ENCODE peak calls at places on chromosomes 16 and 17, in five cellular contexts. O is uterus; X is GM23338; R is naive thymus-derived CD8-positive, alpha-beta T cell; E is M059J. J is an unnamed sample.

GRCh38 chr17:74182041-74182783 is 21.3 kb upstream of the RPL38 start:
- DNase-seq in E (no peak), O (no peak), R (no peak), X (no peak), J (no peak)

GRCh38 chr17:58136669-58137279 is 11.4 kb upstream of the OR4D1 start:
- DNase-seq in R (no peak), O (no peak), E (peak), X (peak), J (no peak)

GRCh38 chr17:78997881-78998280 is 11.7 kb downstream of the CANT1 start:
- DNase-seq in R (no peak), O (no peak), X (no peak), E (no peak), J (no peak)

GRCh38 chr16:13427943-13428342 is 492.0 kb upstream of the ERCC4 start:
- DNase-seq in R (no peak), X (no peak), E (peak), O (no peak), J (no peak)

GRCh38 chr17:4940625-4941021 is 555 bp downstream of the RNF167 start:
- DNase-seq in R (no peak), O (no peak), E (no peak), X (peak), J (peak)

GRCh38 chr17:35942588-35943186 is 826 bp downstream of the LYZL6 start:
- DNase-seq in R (no peak), O (no peak), X (no peak), E (no peak), J (no peak)

GRCh38 chr16:87420401-87421368 is 28.5 kb downstream of the MAP1LC3B start:
- DNase-seq in E (no peak), O (no peak), X (peak), R (no peak), J (no peak)

GRCh38 chr17:39001703-39002637 is 34.8 kb upstream of the FBXO47 start:
- DNase-seq in O (peak), E (peak), X (peak), R (no peak), J (no peak)

GRCh38 chr17:75153854-75154194 is 488 bp downstream of the JPT1 start:
- DNase-seq in X (no peak), R (no peak), O (peak), E (no peak), J (no peak)

GRCh38 chr17:16027708-16028584 is 28.3 kb downstream of the TTC19 start:
- DNase-seq in E (peak), R (no peak), X (no peak), O (no peak), J (no peak)

GRCh38 chr16:17224859-17225258 is 245.9 kb downstream of the XYLT1 start:
- DNase-seq in R (no peak), E (peak), X (no peak), O (peak), J (no peak)

GRCh38 chr17:71667661-71668060 is 453.2 kb upstream of the SOX9 start:
- DNase-seq in O (no peak), X (no peak), E (peak), R (no peak), J (no peak)

GRCh38 chr16:47142469-47143328 is 1.0 kb downstream of the NETO2 start:
- DNase-seq in E (peak), R (no peak), X (peak), O (no peak), J (no peak)

GRCh38 chr16:5257462-5257861 is 159.9 kb upstream of the EEF2KMT start:
- DNase-seq in X (no peak), E (peak), O (no peak), R (no peak), J (no peak)

GRCh38 chr16:85946680-85947510 is 47.9 kb downstream of the IRF8 start:
- DNase-seq in R (no peak), E (no peak), O (no peak), X (no peak), J (no peak)

GRCh38 chr16:31428638-31429247 is 583 bp upstream of the COX6A2 start:
- DNase-seq in E (no peak), R (no peak), X (no peak), O (no peak), J (no peak)

GRCh38 chr17:29653995-29654714 is 31.4 kb upstream of the CORO6 start:
- DNase-seq in R (no peak), E (no peak), O (no peak), X (no peak), J (no peak)

GRCh38 chr17:31541559-31541958 is 150.1 kb downstream of the RAB11FIP4 start:
- DNase-seq in E (peak), R (no peak), O (no peak), X (peak), J (no peak)

GRCh38 chr17:8766731-8767130 is 8.4 kb upstream of the SPDYE4 start:
- DNase-seq in X (no peak), E (no peak), R (no peak), O (no peak), J (no peak)

GRCh38 chr17:58006563-58006923 is 503 bp downstream of the SRSF1 start:
- DNase-seq in E (peak), R (peak), O (peak), X (peak), J (peak)

J was measured in effector CD8-positive, alpha-beta T cell.